ENCODE peak calls at places on chromosomes 16 and 17, in four cellular contexts. D is body of pancreas, G is heart right ventricle, R is IMR-90. K is an unnamed sample.

GRCh38 chr17:8014558-8014850 is 12.1 kb downstream of the GUCY2D start:
- DNase-seq in D (no peak), G (no peak), R (no peak), K (no peak)

GRCh38 chr17:82642022-82642421 is 6.2 kb downstream of the WDR45B start:
- DNase-seq in D (no peak), G (no peak), R (no peak), K (no peak)

GRCh38 chr17:7553356-7553755 is 4.5 kb downstream of the TNFSF12 start:
- DNase-seq in D (no peak), G (no peak), R (no peak), K (no peak)

GRCh38 chr17:5822281-5823060 is 238.2 kb upstream of the NLRP1 start:
- DNase-seq in D (no peak), G (no peak), R (no peak), K (no peak)

GRCh38 chr17:32285770-32286517 is 20.3 kb downstream of the RHBDL3 start:
- DNase-seq in D (no peak), G (no peak), R (no peak), K (no peak)

GRCh38 chr16:7653746-7654145 is 321.1 kb downstream of the RBFOX1 start:
- DNase-seq in D (no peak), G (no peak), R (no peak), K (no peak)

GRCh38 chr16:49600976-49601375 is 227.4 kb downstream of the C16orf78 start:
- DNase-seq in D (no peak), G (no peak), R (no peak), K (no peak)

GRCh38 chr17:6548578-6549330 is 7.6 kb downstream of the PITPNM3 start:
- DNase-seq in D (peak), G (no peak), R (no peak), K (no peak)

GRCh38 chr17:75645889-75646625 is 12.8 kb downstream of the SMIM5 start:
- DNase-seq in D (peak), G (no peak), R (no peak), K (no peak)

GRCh38 chr16:81537721-81538561 is 93.3 kb downstream of the CMIP start:
- DNase-seq in D (no peak), G (no peak), R (no peak), K (peak)

GRCh38 chr17:60301644-60302043 is 90.3 kb downstream of the USP32 start:
- DNase-seq in D (no peak), G (no peak), R (no peak), K (no peak)

GRCh38 chr17:3959295-3959899 is 4.8 kb downstream of the ATP2A3 start:
- DNase-seq in D (peak), G (no peak), R (peak), K (peak)

GRCh38 chr16:57366544-57367040 is 5.7 kb upstream of the CX3CL1 start:
- DNase-seq in D (no peak), G (no peak), R (no peak), K (no peak)

GRCh38 chr17:410674-411401 is 58.2 kb upstream of the RPH3AL start:
- DNase-seq in D (no peak), G (no peak), R (peak), K (peak)

GRCh38 chr16:86676216-86676800 is 98.0 kb downstream of the FOXL1 start:
- DNase-seq in D (no peak), G (no peak), R (peak), K (peak)

GRCh38 chr17:260031-260791 is 78.8 kb upstream of the DOC2B start:
- DNase-seq in D (no peak), G (no peak), R (no peak), K (no peak)

GRCh38 chr17:50095626-50096037 is 481 bp downstream of the PDK2 start:
- DNase-seq in D (no peak), G (no peak), R (no peak), K (no peak)

GRCh38 chr17:76384222-76384986 is at the start of gene SPHK1:
- DNase-seq in D (peak), G (peak), R (peak), K (peak)

GRCh38 chr17:37064956-37065355 is 116.2 kb downstream of the AATF start:
- DNase-seq in D (no peak), G (no peak), R (no peak), K (no peak)

GRCh38 chr17:6913608-6914443 is 82.0 kb upstream of the ALOX12 start:
- DNase-seq in D (peak), G (peak), R (peak), K (peak)

GRCh38 chr16:2912330-2913199 is 834 bp downstream of the FLYWCH1 start:
- DNase-seq in D (peak), G (peak), R (peak), K (peak)

GRCh38 chr17:57313276-57313835 is 57.0 kb downstream of the MSI2 start:
- DNase-seq in D (no peak), G (no peak), R (no peak), K (no peak)

GRCh38 chr16:88315543-88316105 is 67.1 kb upstream of the ZNF469 start:
- DNase-seq in D (peak), G (no peak), R (peak), K (peak)

GRCh38 chr16:87959391-87959968 is 8.2 kb downstream of the BANP start:
- DNase-seq in D (no peak), G (no peak), R (no peak), K (no peak)

GRCh38 chr17:59815965-59816364 is 76.8 kb downstream of the TUBD1 start:
- DNase-seq in D (no peak), G (no peak), R (no peak), K (peak)

GRCh38 chr16:89924298-89924924 is 1.3 kb downstream of the TUBB3 start:
- DNase-seq in D (no peak), G (no peak), R (peak), K (peak)

GRCh38 chr17:9022553-9023388 is 1.5 kb downstream of the NTN1 start:
- DNase-seq in D (no peak), G (peak), R (no peak), K (peak)

DNA sequence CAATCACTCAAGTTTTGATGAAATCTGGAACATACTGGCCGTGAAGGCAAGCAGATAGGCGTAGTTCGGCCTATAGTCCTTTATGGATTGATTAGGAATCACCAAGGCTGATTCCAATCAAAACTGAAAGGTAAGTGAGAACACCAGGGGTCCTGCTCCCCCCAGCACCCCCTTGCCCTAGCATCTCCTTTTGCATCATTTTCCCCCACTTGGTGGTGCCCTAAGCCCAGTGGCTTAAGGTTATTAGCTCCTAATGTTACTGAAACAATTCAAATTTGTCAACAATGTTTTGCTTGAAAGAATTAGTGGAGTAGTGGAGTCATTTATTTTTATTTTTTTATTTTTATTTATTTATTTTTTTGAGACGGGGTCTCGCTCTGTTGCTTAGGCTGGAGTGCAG is 4.9 kb downstream of the SLFN14 start:
- DNase-seq in D (no peak), G (no peak), R (no peak), K (no peak)
- TF ChIP-seq CTCF in D (no peak), G (peak), R (peak), K (peak)

GRCh38 chr16:1089439-1089821 is 6.6 kb downstream of the C1QTNF8 start:
- DNase-seq in D (peak), G (peak), R (no peak), K (no peak)
- H3K4me3 ChIP-seq in D (no peak), G (peak), R (no peak), K (no peak)

DNA sequence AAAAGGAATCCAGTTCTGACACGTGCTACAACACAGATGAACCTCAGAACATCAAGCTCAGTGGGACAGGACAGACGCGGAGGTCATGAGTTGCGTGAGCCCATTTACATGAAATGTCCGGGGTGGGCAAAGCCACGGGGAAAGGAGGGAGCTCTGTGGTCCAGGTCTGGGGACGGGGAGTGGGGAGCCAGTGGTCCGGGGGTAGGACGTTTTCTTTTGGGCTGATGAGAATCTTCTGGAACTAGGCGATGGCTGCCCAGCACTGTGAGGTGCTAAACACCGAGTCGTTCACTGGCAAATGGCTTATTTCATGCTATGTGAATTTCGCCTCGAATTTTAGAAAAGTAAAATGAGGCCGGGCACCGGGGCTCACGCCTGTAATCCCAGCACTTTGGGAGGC is 2.6 kb upstream of the LMF1 start:
- DNase-seq in D (no peak), G (no peak), R (no peak), K (no peak)
- TF ChIP-seq CTCF in D (no peak), G (no peak), R (no peak), K (no peak)

GRCh38 chr17:65556910-65557348 is 4.5 kb downstream of the AXIN2 start:
- DNase-seq in D (no peak), G (no peak), R (no peak), K (no peak)
- H3K4me3 ChIP-seq in D (no peak), G (no peak), R (no peak), K (no peak)

GRCh38 chr17:68260051-68260762 is 12.4 kb downstream of the AMZ2 start:
- DNase-seq in D (no peak), G (no peak), R (no peak), K (peak)

GRCh38 chr17:68248886-68249872 is 1.3 kb downstream of the AMZ2 start:
- DNase-seq in D (no peak), G (no peak), R (no peak), K (no peak)

GRCh38 chr17:68255731-68256538 is 8.1 kb downstream of the AMZ2 start:
- DNase-seq in D (no peak), G (no peak), R (no peak), K (peak)

GRCh38 chr17:68257924-68258323 is 10.1 kb downstream of the AMZ2 start:
- DNase-seq in D (no peak), G (no peak), R (peak), K (no peak)

DNA sequence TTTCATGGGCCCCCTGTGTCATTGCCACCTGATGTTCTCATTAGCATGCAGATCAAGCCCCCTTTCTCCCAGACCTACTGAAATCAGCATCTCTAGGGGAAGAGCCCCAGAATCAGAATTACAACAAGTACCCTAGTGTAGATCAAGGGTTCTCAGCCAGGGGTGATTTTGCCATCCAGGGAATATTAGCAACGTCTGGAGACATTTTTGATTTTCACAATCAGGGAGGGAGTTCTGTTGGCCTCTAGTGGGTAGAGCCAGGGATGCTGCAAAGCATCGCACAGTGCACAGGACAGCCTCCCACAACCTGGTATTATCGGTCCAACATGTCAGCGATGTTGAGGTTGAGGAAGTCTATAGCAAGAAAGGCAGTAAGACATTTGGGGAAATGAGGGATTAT is 7.3 kb downstream of the AMZ2 start:
- DNase-seq in D (no peak), G (no peak), R (no peak), K (no peak)
- TF ChIP-seq CTCF in D (no peak), G (no peak), R (no peak), K (no peak)

DNA sequence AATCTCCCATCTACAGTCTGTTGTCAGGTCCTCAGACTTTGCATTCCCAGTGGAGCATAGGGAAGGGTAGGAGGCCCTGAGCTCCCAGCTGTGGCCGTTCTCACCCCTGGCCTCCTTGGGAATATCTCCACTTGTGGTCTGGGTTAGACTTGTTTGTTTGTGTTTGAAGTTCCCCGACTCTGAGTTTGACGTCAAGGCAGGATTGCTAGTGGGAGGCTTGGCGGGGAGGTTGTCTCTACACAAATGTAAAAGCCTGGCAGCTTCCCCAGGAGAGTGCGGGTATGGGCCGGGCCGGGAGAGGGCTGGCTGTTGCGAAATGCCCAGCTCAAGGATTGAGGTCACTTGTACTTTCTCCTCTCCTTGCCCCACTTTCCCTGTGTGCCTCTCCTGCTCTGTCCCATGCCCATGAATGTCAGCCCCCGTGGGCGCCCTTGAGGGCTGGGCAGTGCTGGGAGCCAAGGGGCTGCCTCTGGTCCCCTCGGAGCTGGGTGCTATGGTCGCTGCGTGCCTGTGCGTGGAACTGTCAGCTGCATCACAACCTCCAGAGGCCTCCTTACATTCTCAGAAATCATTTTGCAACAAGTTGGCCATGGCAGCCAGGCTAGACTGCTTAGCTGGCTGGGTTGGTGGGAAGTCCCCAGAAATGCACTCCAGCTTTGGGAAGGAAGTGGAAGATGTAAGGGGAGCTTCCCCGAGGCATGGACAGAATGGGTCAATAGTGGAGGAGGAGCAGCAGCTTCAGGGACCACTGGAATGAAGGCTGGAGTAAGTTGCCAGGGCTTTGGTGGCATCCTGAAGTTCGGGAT is 84.3 kb downstream of the KSR1 start:
- DNase-seq in D (peak), G (peak), R (peak), K (peak)
- H3K4me3 ChIP-seq in D (no peak), G (no peak), R (no peak), K (peak)

GRCh38 chr17:78013683-78014467 is 55.4 kb downstream of the TNRC6C start:
- DNase-seq in D (peak), G (no peak), R (peak), K (peak)
- TF ChIP-seq CTCF in D (peak), G (peak), R (peak), K (peak)

DNA sequence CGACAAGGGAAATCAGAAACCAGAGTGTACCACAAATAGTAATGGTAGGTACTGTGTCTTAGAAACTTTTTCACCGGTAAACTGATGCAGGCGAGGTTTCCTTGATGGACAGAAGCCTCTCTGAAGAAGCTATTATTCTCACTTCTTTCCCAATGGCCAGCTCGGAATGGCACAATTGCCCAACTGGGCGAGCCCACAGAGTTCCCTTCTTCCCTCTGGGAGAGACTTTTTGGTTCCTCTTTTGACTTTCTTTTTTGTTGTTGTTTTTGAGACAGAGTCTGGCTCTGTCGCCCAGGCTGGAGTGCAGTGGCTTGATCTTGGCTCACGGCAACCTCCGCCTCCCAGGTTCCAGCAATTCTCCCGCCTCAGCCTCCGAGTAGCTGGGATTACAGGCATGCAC is 16.9 kb downstream of the SLC43A2 start:
- DNase-seq in D (no peak), G (no peak), R (no peak), K (no peak)
- H3K4me3 ChIP-seq in D (no peak), G (no peak), R (no peak), K (no peak)

DNA sequence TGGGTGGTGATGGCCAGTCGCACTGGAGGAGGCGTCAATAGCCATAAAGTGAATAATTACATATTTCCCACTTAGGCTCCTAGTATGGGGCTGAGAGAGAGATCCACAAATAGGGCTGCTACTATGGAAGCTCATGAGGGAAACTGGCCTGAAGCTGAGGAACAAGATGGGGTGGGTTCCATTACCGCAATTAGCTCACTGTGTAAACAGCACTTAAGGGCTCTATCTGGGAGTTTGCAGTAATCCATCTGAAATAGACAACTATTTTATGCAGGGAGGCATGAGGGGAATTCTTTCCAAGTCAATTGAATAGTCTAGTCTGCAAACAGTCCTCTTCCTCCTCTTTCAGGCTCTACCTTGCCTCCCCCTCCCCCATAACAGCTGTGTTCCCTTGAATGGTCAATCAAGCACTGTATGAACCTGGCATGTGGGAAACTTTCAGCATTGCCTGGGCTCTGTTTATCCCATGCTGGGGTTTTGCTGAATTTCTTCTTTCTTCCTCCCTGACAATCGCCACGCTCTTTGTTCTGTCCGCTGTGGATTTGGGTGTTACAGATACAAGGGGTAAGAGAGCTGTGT is 56.1 kb upstream of the MAF start:
- DNase-seq in D (no peak), G (no peak), R (no peak), K (no peak)
- TF ChIP-seq CTCF in D (no peak), G (no peak), R (no peak), K (no peak)